ENCODE peak calls at places on chromosomes 11 and 22, in six cellular contexts. F is tibial nerve, G is IMR-90, B is heart left ventricle, X is Peyer's patch, C is HepG2. A is an unnamed sample.

GRCh38 chr11:61627831-61628753 is 47.2 kb upstream of the SYT7 start:
- DNase-seq in F (peak; percentile 26), C (peak; percentile 57), B (peak; percentile 81), X (peak; percentile 68), G (peak; percentile 73), A (peak; percentile 82)

GRCh38 chr11:6862961-6863360 is at the start of gene OR10A2:
- DNase-seq in C (no peak), G (peak; percentile 10), B (no peak), X (no peak), F (no peak), A (no peak)

GRCh38 chr11:124402326-124402922 is 3.6 kb upstream of the OR8B3 start:
- DNase-seq in G (peak; percentile 86), X (peak; percentile 80), B (peak; percentile 32), C (peak; percentile 56), F (peak; percentile 62), A (peak; percentile 54)

GRCh38 chr11:123478352-123478986 is 48.4 kb downstream of the GRAMD1B start:
- DNase-seq in C (peak; percentile 64), X (peak; percentile 58), B (peak; percentile 50), F (no peak), G (peak; percentile 85), A (peak; percentile 56)

GRCh38 chr11:32229566-32230240 is 138.8 kb downstream of the RCN1 start:
- DNase-seq in F (no peak), X (no peak), C (no peak), G (no peak), B (no peak), A (no peak)

GRCh38 chr11:120819003-120819402 is 204.9 kb upstream of the TBCEL start:
- DNase-seq in F (no peak), B (no peak), X (no peak), G (no peak), C (peak; percentile 14), A (no peak)

GRCh38 chr22:28867191-28867590 is 16.2 kb upstream of the ZNRF3 start:
- DNase-seq in F (no peak), C (no peak), B (no peak), G (no peak), X (no peak), A (no peak)

GRCh38 chr22:33853200-33854097 is 66.8 kb downstream of the LARGE1 start:
- DNase-seq in B (peak; percentile 67), C (peak; percentile 19), F (peak; percentile 33), G (peak; percentile 77), X (peak; percentile 81), A (peak; percentile 85)

GRCh38 chr11:110761994-110762393 is 49.8 kb upstream of the ARHGAP20 start:
- DNase-seq in G (no peak), X (no peak), B (no peak), F (no peak), C (no peak), A (no peak)

GRCh38 chr11:82899191-82899820 is 924 bp downstream of the PRCP start:
- DNase-seq in F (no peak), B (no peak), G (no peak), X (no peak), C (peak; percentile 8), A (no peak)

GRCh38 chr11:65551572-65552398 is 6.4 kb downstream of the LTBP3 start:
- DNase-seq in B (peak; percentile 63), F (no peak), X (peak; percentile 94), C (peak; percentile 70), G (peak; percentile 22), A (peak; percentile 69)

GRCh38 chr11:102553835-102554282 is 23.3 kb upstream of the MMP7 start:
- DNase-seq in C (peak; percentile 68), X (no peak), F (no peak), G (no peak), B (no peak), A (no peak)

GRCh38 chr22:50524664-50525103 is 714 bp downstream of the SCO2 start:
- DNase-seq in G (no peak), F (no peak), C (no peak), B (peak; percentile 39), X (no peak), A (no peak)

GRCh38 chr22:50523806-50524663 is 1.4 kb downstream of the SCO2 start:
- DNase-seq in C (no peak), B (peak; percentile 29), F (no peak), G (no peak), X (no peak), A (no peak)

GRCh38 chr22:50522806-50523438 is 2.5 kb downstream of the SCO2 start:
- DNase-seq in C (no peak), G (no peak), X (no peak), B (peak; percentile 29), F (no peak), A (no peak)

GRCh38 chr22:50522208-50522805 is 3.1 kb downstream of the SCO2 start:
- DNase-seq in X (no peak), B (no peak), G (no peak), C (no peak), F (no peak), A (no peak)

GRCh38 chr22:50523458-50523805 is 2.0 kb downstream of the SCO2 start:
- DNase-seq in B (no peak), F (no peak), G (no peak), C (no peak), X (no peak), A (no peak)
- TF ChIP-seq POLR2A in B (no peak), F (no peak), G (no peak), C (no peak), X (no peak), A (no peak)

GRCh38 chr11:115411114-115411513 is 93.1 kb downstream of the CADM1 start:
- DNase-seq in F (no peak), B (no peak), C (no peak), X (no peak), G (no peak), A (no peak)

GRCh38 chr11:115409116-115409663 is 95.0 kb downstream of the CADM1 start:
- DNase-seq in G (no peak), B (no peak), X (no peak), F (no peak), C (no peak), A (no peak)

GRCh38 chr11:115407496-115407895 is 96.7 kb downstream of the CADM1 start:
- DNase-seq in X (no peak), G (no peak), F (no peak), C (no peak), B (no peak), A (no peak)

GRCh38 chr11:115408036-115408911 is 95.9 kb downstream of the CADM1 start:
- DNase-seq in C (no peak), B (no peak), F (no peak), G (peak; percentile 44), X (no peak), A (no peak)

DNA sequence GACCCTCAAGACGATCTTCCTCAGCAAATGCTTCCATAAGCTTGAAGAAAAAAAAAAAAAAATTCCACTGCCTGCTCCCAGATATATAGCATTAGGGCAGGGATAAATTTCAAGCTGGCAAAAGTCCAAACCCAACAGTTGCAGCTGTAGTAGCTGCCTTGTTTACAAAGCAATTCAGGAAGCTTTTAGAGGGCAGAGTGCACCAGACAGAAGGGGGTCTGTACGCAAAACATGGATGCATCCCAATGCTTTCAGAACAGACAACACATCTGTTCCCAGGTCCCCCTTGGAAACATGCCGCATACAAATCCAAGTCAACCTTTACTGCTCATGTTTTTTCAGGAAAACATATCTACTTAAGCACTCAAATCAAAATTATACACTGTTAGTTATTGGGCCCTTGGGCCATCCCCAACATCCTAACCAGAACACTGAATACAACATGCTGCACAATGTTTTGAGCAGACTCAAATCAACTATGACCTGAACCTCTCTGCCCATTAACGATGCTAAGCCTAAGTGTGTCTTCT is 94.5 kb downstream of the CADM1 start:
- DNase-seq in X (no peak), F (no peak), B (no peak), C (peak; percentile 94), G (peak; percentile 48), A (peak; percentile 3)
- H3K27me3 ChIP-seq in X (no peaks in the 10 kb centered on the region), F (no peaks in the 10 kb centered on the region), B (no peaks in the 10 kb centered on the region), C (no peaks in the 10 kb centered on the region), G (no peaks in the 10 kb centered on the region), A (no peaks in the 10 kb centered on the region)

DNA sequence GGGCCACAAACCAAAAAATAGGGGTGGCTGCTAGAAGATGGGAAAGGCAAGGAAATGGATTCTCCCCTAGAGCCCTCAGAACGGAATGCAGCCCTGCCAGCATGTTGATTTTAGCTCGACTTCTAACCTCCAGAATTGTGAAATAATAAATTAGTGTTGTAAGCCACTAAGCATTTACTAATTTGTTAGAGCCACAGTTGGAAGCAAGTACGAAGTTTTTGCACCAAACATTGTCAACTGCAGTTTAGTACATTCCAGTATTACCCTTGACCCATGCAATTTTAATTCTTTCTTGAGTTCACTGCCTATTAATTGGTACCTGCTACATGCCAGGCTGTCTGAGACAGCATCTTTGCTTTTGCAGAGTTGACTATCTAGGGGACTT is 32.2 kb downstream of the PARVA start:
- DNase-seq in G (peak; percentile 20), F (no peak), B (no peak), X (no peak), C (no peak), A (no peak)
- H3K27ac ChIP-seq in G (peak overlapping the region; percentile 80), F (peak overlapping the region; percentile 82), B (peak overlapping the region; percentile 98), X (peak overlapping the region; percentile 35), C (no peak overlapping the region), A (no peak overlapping the region)

GRCh38 chr11:58927393-58928081 is 11.8 kb upstream of the GLYATL1 start:
- DNase-seq in C (peak; percentile 24), G (peak; percentile 29), F (no peak), B (no peak), X (peak; percentile 53), A (peak; percentile 35)
- TF ChIP-seq POLR2A in C (no peak), G (no peak), F (no peak), B (no peak), X (no peak), A (no peak)

A was measured in thyroid gland.